ENCODE peak calls at places on chromosomes 12 and 14, in seven cellular contexts. D is GM06990; S is activated T-helper 1 cell treated with anti-CD3 and anti-CD28 coated beads, Interleukin-12 subunit alpha, Interleukin-12 subunit beta, Interleukin-2, Interleukin-4 antibody, amounts not matched to agents 30 ng/mL and 10 ng/mL and 1 ng/mL, durations not matched to agents 14 hours and 24 hours and 36 hours; Y is GM19239; V is EL; T is cerebellar cortex; O is CD8-positive, alpha-beta memory T cell. E is an unnamed sample.

GRCh38 chr12:40688085-40688725 is 4.0 kb upstream of the CNTN1 start:
- DNase-seq in D (no peak), S (no peak), Y (no peak), V (no peak), T (peak; percentile 61), O (no peak), E (no peak)

GRCh38 chr12:104667139-104667538 is 210.4 kb downstream of the CHST11 start:
- DNase-seq in D (no peak), S (no peak), Y (no peak), V (no peak), T (no peak), O (no peak), E (peak; percentile 62)

GRCh38 chr12:64252708-64253107 is 30.6 kb upstream of the KICS2 start:
- DNase-seq in D (no peak), S (no peak), Y (no peak), V (peak; percentile 13), T (no peak), O (no peak), E (peak; percentile 77)

GRCh38 chr14:98955036-98955740 is 316.8 kb downstream of the BCL11B start:
- DNase-seq in D (no peak), S (no peak), Y (no peak), V (no peak), T (no peak), O (no peak), E (no peak)

GRCh38 chr14:72752034-72752412 is 141.9 kb downstream of the DPF3 start:
- DNase-seq in D (no peak), S (no peak), Y (no peak), V (no peak), T (no peak), O (no peak), E (no peak)

GRCh38 chr14:37401093-37401492 is 194.0 kb downstream of the FOXA1 start:
- DNase-seq in D (no peak), S (no peak), Y (no peak), V (no peak), T (no peak), O (no peak), E (no peak)

GRCh38 chr12:82996168-82996812 is 309.6 kb downstream of the TMTC2 start:
- DNase-seq in D (no peak), S (no peak), Y (no peak), V (no peak), T (no peak), O (no peak), E (no peak)

GRCh38 chr12:117045175-117045997 is 53.8 kb downstream of the TESC start:
- DNase-seq in D (no peak), S (no peak), Y (no peak), V (no peak), T (no peak), O (no peak), E (no peak)

GRCh38 chr14:75578786-75579781 is 664 bp downstream of the FLVCR2 start:
- DNase-seq in D (no peak), S (no peak), Y (no peak), V (no peak), T (peak; percentile 31), O (no peak), E (peak; percentile 62)

GRCh38 chr12:108526482-108527234 is 11.6 kb downstream of the FICD start:
- DNase-seq in D (no peak), S (no peak), Y (no peak), V (peak; percentile 44), T (no peak), O (no peak), E (peak; percentile 57)

GRCh38 chr12:127060310-127060847 is 1206.6 kb upstream of the TMEM132C start:
- DNase-seq in D (no peak), S (no peak), Y (no peak), V (no peak), T (no peak), O (no peak), E (no peak)

GRCh38 chr14:69749956-69750355 is 17.0 kb upstream of the SRSF5 start:
- DNase-seq in D (no peak), S (no peak), Y (no peak), V (no peak), T (no peak), O (no peak), E (no peak)

GRCh38 chr12:120214626-120215356 is 13.9 kb upstream of the RPLP0 start:
- DNase-seq in D (no peak), S (no peak), Y (no peak), V (no peak), T (no peak), O (no peak), E (no peak)

GRCh38 chr12:51379571-51379970 is 11.6 kb downstream of the GALNT6 start:
- DNase-seq in D (no peak), S (no peak), Y (no peak), V (no peak), T (no peak), O (no peak), E (no peak)

GRCh38 chr14:64970041-64970440 is 2.1 kb downstream of the RAB15 start:
- DNase-seq in D (no peak), S (no peak), Y (no peak), V (no peak), T (peak; percentile 49), O (no peak), E (no peak)

GRCh38 chr14:29705801-29706200 is 221.8 kb downstream of the PRKD1 start:
- DNase-seq in D (no peak), S (no peak), Y (no peak), V (no peak), T (no peak), O (no peak), E (no peak)

GRCh38 chr12:95304673-95305198 is 87.1 kb downstream of the VEZT start:
- DNase-seq in D (no peak), S (no peak), Y (no peak), V (peak; percentile 62), T (no peak), O (no peak), E (peak; percentile 60)

GRCh38 chr12:47754881-47755280 is 3.8 kb downstream of the RAPGEF3 start:
- DNase-seq in D (no peak), S (no peak), Y (peak; percentile 47), V (no peak), T (no peak), O (no peak), E (no peak)

GRCh38 chr14:58904771-58905170 is 267.0 kb downstream of the DACT1 start:
- DNase-seq in D (no peak), S (no peak), Y (no peak), V (peak; percentile 27), T (no peak), O (no peak), E (no peak)

GRCh38 chr12:109102491-109102890 is 5.1 kb downstream of the UNG start:
- DNase-seq in D (no peak), S (no peak), Y (no peak), V (no peak), T (peak; percentile 78), O (no peak), E (no peak)

GRCh38 chr12:95815635-95816212 is 25.2 kb upstream of the NTN4 start:
- DNase-seq in D (no peak), S (no peak), Y (peak; percentile 4), V (peak; percentile 47), T (peak; percentile 24), O (no peak), E (peak; percentile 64)

GRCh38 chr12:73187765-73188164 is 915.6 kb downstream of the TRHDE start:
- DNase-seq in D (no peak), S (no peak), Y (no peak), V (no peak), T (no peak), O (no peak), E (no peak)

GRCh38 chr14:42490536-42490935 is 883.9 kb downstream of the LRFN5 start:
- DNase-seq in D (no peak), S (no peak), Y (no peak), V (no peak), T (no peak), O (no peak), E (peak; percentile 1)

E was measured in foreskin fibroblast.